ENCODE peak calls at places on chromosomes 5 and 9, in nine cellular contexts. D, N, H, Q, B, F, Y, K and E are unnamed samples.

GRCh38 chr5:104650313-104650712 is 1087.7 kb upstream of the NUDT12 start:
- DNase-seq in D (no peak), N (no peak), H (no peak), Q (no peak), B (no peak), F (no peak), Y (no peak), K (no peak), E (no peak)

GRCh38 chr5:64838803-64839202 is 70.1 kb downstream of the CWC27 start:
- DNase-seq in D (no peak), N (no peak), H (no peak), Q (no peak), B (no peak), F (no peak), Y (no peak), K (no peak), E (no peak)

GRCh38 chr5:61811052-61811451 is 479.0 kb downstream of the ZSWIM6 start:
- DNase-seq in D (no peak), N (no peak), H (no peak), Q (no peak), B (no peak), F (no peak), Y (no peak), K (no peak), E (no peak)

GRCh38 chr5:42930934-42931333 is 109.2 kb downstream of the ANXA2R start:
- DNase-seq in D (no peak), N (no peak), H (no peak), Q (no peak), B (no peak), F (no peak), Y (no peak), K (peak; percentile 18), E (no peak)

GRCh38 chr5:103211858-103212500 is 46.6 kb upstream of the MACIR start:
- DNase-seq in D (no peak), N (no peak), H (no peak), Q (no peak), B (no peak), F (no peak), Y (no peak), K (no peak), E (no peak)

GRCh38 chr5:76084496-76085285 is 1.5 kb downstream of the SV2C start:
- DNase-seq in D (no peak), N (no peak), H (no peak), Q (peak; percentile 35), B (no peak), F (no peak), Y (peak; percentile 18), K (no peak), E (no peak)

GRCh38 chr9:131407717-131408195 is 13.9 kb downstream of the PRRC2B start:
- DNase-seq in D (no peak), N (peak; percentile 56), H (no peak), Q (peak; percentile 54), B (no peak), F (no peak), Y (peak; percentile 60), K (no peak), E (peak; percentile 34)

GRCh38 chr5:141960018-141960417 is 2.0 kb upstream of the PCDH12 start:
- DNase-seq in D (no peak), N (no peak), H (no peak), Q (peak; percentile 8), B (peak; percentile 50), F (peak; percentile 64), Y (peak; percentile 32), K (no peak), E (no peak)

GRCh38 chr9:121725008-121725795 is 73.8 kb downstream of the DAB2IP start:
- DNase-seq in D (peak; percentile 74), N (peak; percentile 79), H (peak; percentile 97), Q (peak; percentile 56), B (no peak), F (no peak), Y (no peak), K (peak; percentile 100), E (peak; percentile 77)
- H3K4me1 ChIP-seq in D (peaks cover 30% of the 10 kb centered on the region), N (peaks cover 48% of the 10 kb centered on the region), H (peaks cover 86% of the 10 kb centered on the region), Q (peaks cover 20% of the 10 kb centered on the region), B (no peaks in the 10 kb centered on the region), F (peaks cover 22% of the 10 kb centered on the region), Y (no peaks in the 10 kb centered on the region), K (peaks cover 46% of the 10 kb centered on the region), E (peaks cover 31% of the 10 kb centered on the region)

DNA sequence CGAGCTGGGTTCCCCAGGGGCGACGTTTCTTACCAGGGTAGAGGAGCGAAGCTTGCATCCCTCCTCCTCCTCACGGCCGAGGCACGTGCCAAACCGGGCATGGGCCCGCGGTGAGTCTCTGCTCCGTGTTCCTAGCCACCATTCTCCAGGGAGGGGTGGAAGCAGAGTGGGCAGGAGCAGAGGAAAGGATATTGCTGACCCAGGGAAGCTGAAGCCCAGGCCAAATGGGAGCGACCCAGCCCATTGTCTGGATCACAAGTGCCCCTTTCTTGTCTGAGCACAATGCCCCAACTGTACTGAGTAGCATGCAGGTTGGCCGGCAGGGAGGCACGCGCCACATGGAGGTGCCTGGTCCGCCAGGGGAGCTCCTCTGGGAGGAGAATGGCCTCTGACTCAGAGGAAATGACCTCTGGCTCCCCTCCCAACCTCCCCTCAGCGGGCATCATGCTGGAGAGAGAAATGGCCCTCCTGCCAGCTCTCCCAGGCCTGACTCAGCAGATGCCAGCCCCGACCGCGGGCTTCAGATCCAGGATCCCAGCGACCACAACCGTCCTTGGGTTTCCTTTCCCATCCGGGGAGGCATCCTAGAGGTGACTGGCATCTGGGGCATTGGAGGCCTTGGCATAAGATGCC is 1.1 kb downstream of the PRR7 start:
- DNase-seq in D (no peak), N (no peak), H (no peak), Q (peak; percentile 29), B (no peak), F (peak; percentile 43), Y (no peak), K (peak; percentile 51), E (no peak)
- H3K4me3 ChIP-seq in D (no peak overlapping the region), N (no peak overlapping the region), H (peak overlapping the region; percentile 74), Q (peak overlapping the region; percentile 58), B (peak overlapping the region; percentile 77), F (peak overlapping the region; percentile 35), Y (peak overlapping the region; percentile 35), K (peak overlapping the region; percentile 1), E (no peak overlapping the region)

GRCh38 chr5:129359450-129359849 is 100.6 kb upstream of the ADAMTS19 start:
- DNase-seq in D (no peak), N (no peak), H (no peak), Q (no peak), B (no peak), F (no peak), Y (no peak), K (no peak), E (no peak)

GRCh38 chr5:129356846-129357245 is 103.3 kb upstream of the ADAMTS19 start:
- DNase-seq in D (no peak), N (no peak), H (no peak), Q (no peak), B (no peak), F (no peak), Y (no peak), K (no peak), E (no peak)

GRCh38 chr5:129358069-129358468 is 102.0 kb upstream of the ADAMTS19 start:
- DNase-seq in D (no peak), N (no peak), H (no peak), Q (no peak), B (no peak), F (no peak), Y (no peak), K (no peak), E (no peak)

GRCh38 chr5:129363991-129364390 is 96.1 kb upstream of the ADAMTS19 start:
- DNase-seq in D (no peak), N (no peak), H (no peak), Q (no peak), B (no peak), F (no peak), Y (no peak), K (no peak), E (no peak)

DNA sequence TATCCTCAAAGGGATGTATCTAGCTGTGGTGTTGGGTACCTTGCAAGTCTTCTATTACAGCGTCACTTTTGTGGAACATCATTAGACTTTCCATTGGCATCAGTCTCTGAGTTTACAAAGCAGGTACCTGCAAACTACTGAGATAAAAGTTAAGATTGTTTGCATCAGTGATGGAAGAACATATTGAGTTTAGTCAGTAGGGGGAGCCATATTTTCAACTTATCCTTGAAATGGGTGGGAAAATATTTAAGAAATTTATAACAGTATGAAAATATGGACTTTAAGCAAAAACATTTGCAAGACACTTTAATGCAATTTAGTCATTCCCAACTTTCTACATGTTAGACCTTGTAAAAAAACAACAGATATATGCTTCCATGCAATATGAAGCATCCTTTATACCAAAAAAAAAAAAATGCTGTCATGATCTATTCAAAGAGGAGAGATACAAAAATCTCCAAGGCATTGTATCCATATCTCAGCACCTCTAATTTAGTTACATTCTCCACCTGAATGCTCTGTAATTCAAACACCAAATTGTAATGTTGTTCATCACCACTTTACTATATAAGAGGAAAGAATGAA is 98.6 kb upstream of the ADAMTS19 start:
- DNase-seq in D (no peak), N (no peak), H (no peak), Q (peak; percentile 38), B (no peak), F (peak; percentile 4), Y (no peak), K (peak; percentile 3), E (no peak)
- TF ChIP-seq CTCF in D (no peak), N (no peak), H (no peak), Q (peak; percentile 66), B (no peak), F (peak; percentile 77), Y (no peak), K (peak; percentile 47), E (peak; percentile 10)

GRCh38 chr5:38465702-38466443 is 90.6 kb downstream of the LIFR start:
- DNase-seq in D (no peak), N (no peak), H (no peak), Q (no peak), B (no peak), F (no peak), Y (no peak), K (no peak), E (no peak)

GRCh38 chr5:38468202-38468656 is 88.2 kb downstream of the LIFR start:
- DNase-seq in D (no peak), N (no peak), H (no peak), Q (no peak), B (no peak), F (no peak), Y (no peak), K (peak; percentile 97), E (no peak)

GRCh38 chr5:38468978-38469706 is 87.3 kb downstream of the LIFR start:
- DNase-seq in D (peak; percentile 24), N (no peak), H (no peak), Q (no peak), B (no peak), F (no peak), Y (no peak), K (no peak), E (no peak)

GRCh38 chr5:38466444-38467189 is 89.8 kb downstream of the LIFR start:
- DNase-seq in D (peak; percentile 46), N (peak; percentile 70), H (peak; percentile 87), Q (no peak), B (no peak), F (no peak), Y (no peak), K (no peak), E (peak; percentile 26)

DNA sequence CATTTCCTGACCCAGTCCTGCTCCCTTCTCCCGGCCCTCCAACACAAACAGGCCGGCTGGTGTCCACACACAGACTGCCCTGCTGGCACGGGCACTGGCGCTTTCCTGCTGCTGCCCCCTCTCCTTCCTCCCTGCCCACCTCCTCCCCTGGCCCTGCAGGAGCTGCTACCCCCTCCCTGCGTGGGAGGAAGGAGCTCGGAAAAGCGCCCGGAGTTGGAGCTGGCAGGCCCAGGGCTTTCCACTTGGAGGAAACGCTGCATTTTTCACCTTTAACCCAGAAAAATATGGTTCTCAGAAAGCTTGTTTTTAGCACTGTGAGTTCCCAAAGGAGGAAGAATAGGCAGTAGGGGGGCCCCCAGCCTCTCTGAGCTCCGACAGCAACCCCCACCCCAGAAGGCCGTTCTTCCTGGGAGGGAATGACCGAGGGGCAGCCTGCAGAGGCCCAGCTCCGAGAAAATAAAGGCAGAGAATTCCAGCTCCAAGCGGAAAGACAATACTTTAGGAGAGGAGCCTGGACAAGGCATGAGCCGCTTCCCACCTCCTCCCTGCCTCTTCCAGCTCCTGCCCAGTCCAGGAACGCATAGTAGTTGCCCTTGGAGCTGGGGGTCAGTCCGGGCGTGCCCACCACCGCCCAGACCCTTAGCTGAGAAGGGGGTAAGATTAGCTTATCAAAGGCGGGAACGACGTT is 88.9 kb downstream of the LIFR start:
- DNase-seq in D (no peak), N (no peak), H (no peak), Q (no peak), B (no peak), F (no peak), Y (no peak), K (peak; percentile 56), E (no peak)
- H3K4me1 ChIP-seq in D (peaks cover 12% of the 10 kb centered on the region), N (peaks cover 27% of the 10 kb centered on the region), H (peaks cover 51% of the 10 kb centered on the region), Q (peaks cover 33% of the 10 kb centered on the region), B (no peaks in the 10 kb centered on the region), F (no peaks in the 10 kb centered on the region), Y (no peaks in the 10 kb centered on the region), K (peaks cover 49% of the 10 kb centered on the region), E (peaks cover 18% of the 10 kb centered on the region)